ENCODE peak calls at places on chromosomes 6 and 20, in five cellular contexts. One of them, this sample, is unnamed.
A peak's percentile ranks its signal among the peaks of the same experiment; 100 is the strongest.

GRCh38 chr6:36610576-36611336 is 16.6 kb downstream of the SRSF3 start:
- DNase-seq in WTC11: peak; percentile 2
- DNase-seq in C1 segment of cervical spinal cord: no peak
- DNase-seq in CD4-positive, CD25-positive, alpha-beta regulatory T cell: no peak
- DNase-seq in EL: no peak
- DNase-seq in this sample: no peak

GRCh38 chr20:2599265-2600060 is 53.0 kb upstream of the NOP56 start:
- DNase-seq in WTC11: peak; percentile 17
- DNase-seq in C1 segment of cervical spinal cord: no peak
- DNase-seq in CD4-positive, CD25-positive, alpha-beta regulatory T cell: no peak
- DNase-seq in EL: peak; percentile 15
- DNase-seq in this sample: no peak

GRCh38 chr20:14599613-14600012 is 262.2 kb upstream of the FLRT3 start:
- DNase-seq in WTC11: no peak
- DNase-seq in C1 segment of cervical spinal cord: no peak
- DNase-seq in CD4-positive, CD25-positive, alpha-beta regulatory T cell: no peak
- DNase-seq in EL: no peak
- DNase-seq in this sample: no peak

GRCh38 chr6:132132911-132133639 is 181.9 kb upstream of the CCN2 start:
- DNase-seq in WTC11: no peak
- DNase-seq in C1 segment of cervical spinal cord: peak; percentile 31
- DNase-seq in CD4-positive, CD25-positive, alpha-beta regulatory T cell: no peak
- DNase-seq in EL: peak; percentile 62
- DNase-seq in this sample: no peak

GRCh38 chr6:157023958-157024357 is 246.8 kb downstream of the ARID1B start:
- DNase-seq in WTC11: no peak
- DNase-seq in C1 segment of cervical spinal cord: no peak
- DNase-seq in CD4-positive, CD25-positive, alpha-beta regulatory T cell: no peak
- DNase-seq in EL: no peak
- DNase-seq in this sample: no peak

GRCh38 chr6:149140137-149140909 is 177.2 kb upstream of the TAB2 start:
- DNase-seq in WTC11: no peak
- DNase-seq in C1 segment of cervical spinal cord: no peak
- DNase-seq in CD4-positive, CD25-positive, alpha-beta regulatory T cell: peak; percentile 33
- DNase-seq in EL: no peak
- DNase-seq in this sample: no peak

GRCh38 chr6:112389842-112390241 is 42.7 kb downstream of the RFPL4B start:
- DNase-seq in WTC11: no peak
- DNase-seq in C1 segment of cervical spinal cord: no peak
- DNase-seq in CD4-positive, CD25-positive, alpha-beta regulatory T cell: no peak
- DNase-seq in EL: no peak
- DNase-seq in this sample: no peak

GRCh38 chr20:63066506-63067265 is 59.9 kb upstream of the BHLHE23 start:
- DNase-seq in WTC11: peak; percentile 7
- DNase-seq in C1 segment of cervical spinal cord: no peak
- DNase-seq in CD4-positive, CD25-positive, alpha-beta regulatory T cell: no peak
- DNase-seq in EL: no peak
- DNase-seq in this sample: no peak

GRCh38 chr6:130376921-130377320 is 11.1 kb downstream of the TMEM200A start:
- DNase-seq in WTC11: no peak
- DNase-seq in C1 segment of cervical spinal cord: no peak
- DNase-seq in CD4-positive, CD25-positive, alpha-beta regulatory T cell: no peak
- DNase-seq in EL: no peak
- DNase-seq in this sample: no peak

GRCh38 chr20:10984899-10985298 is 311.1 kb upstream of the JAG1 start:
- DNase-seq in WTC11: no peak
- DNase-seq in C1 segment of cervical spinal cord: no peak
- DNase-seq in CD4-positive, CD25-positive, alpha-beta regulatory T cell: no peak
- DNase-seq in EL: no peak
- DNase-seq in this sample: no peak